ENCODE peak calls at places on chromosomes 6 and 20, in five cellular contexts. K is A549; M is left ventricle myocardium inferior; P is Peyer's patch; R is CD8-positive, alpha-beta memory T cell. E is an unnamed sample.

GRCh38 chr20:63533871-63534393 is 3.2 kb downstream of the PTK6 start:
- DNase-seq in K (no peak), M (no peak), P (no peak), R (no peak), E (no peak)

GRCh38 chr6:30781697-30782424 is 37.5 kb upstream of the IER3 start:
- DNase-seq in K (peak), M (peak), P (peak), R (no peak), E (peak)

GRCh38 chr6:88982720-88983119 is 19.3 kb upstream of the RNGTT start:
- DNase-seq in K (peak), M (no peak), P (no peak), R (peak), E (peak)

GRCh38 chr20:47540443-47541354 is 39.0 kb downstream of the NCOA3 start:
- DNase-seq in K (peak), M (no peak), P (no peak), R (no peak), E (no peak)

GRCh38 chr20:44643596-44644383 is 7.7 kb downstream of the ADA start:
- DNase-seq in K (peak), M (peak), P (peak), R (peak), E (peak)

GRCh38 chr6:69005194-69005593 is 370.1 kb downstream of the ADGRB3 start:
- DNase-seq in K (no peak), M (no peak), P (no peak), R (no peak), E (no peak)

GRCh38 chr6:153668758-153669157 is 370.3 kb upstream of the OPRM1 start:
- DNase-seq in K (no peak), M (no peak), P (no peak), R (no peak), E (no peak)

GRCh38 chr20:53643031-53643832 is 49.6 kb upstream of the ZNF217 start:
- DNase-seq in K (peak), M (no peak), P (peak), R (peak), E (peak)

GRCh38 chr6:109743739-109744138 is 52.6 kb downstream of the FIG4 start:
- DNase-seq in K (no peak), M (no peak), P (no peak), R (no peak), E (no peak)

GRCh38 chr6:86192123-86192522 is 549.4 kb upstream of the SYNCRIP start:
- DNase-seq in K (no peak), M (no peak), P (no peak), R (no peak), E (peak)

GRCh38 chr6:166908812-166909211 is 47.5 kb downstream of the RNASET2 start:
- DNase-seq in K (no peak), M (no peak), P (no peak), R (no peak), E (no peak)

GRCh38 chr20:44572551-44573500 is 9.6 kb upstream of the PKIG start:
- DNase-seq in K (no peak), M (peak), P (no peak), R (no peak), E (peak)

GRCh38 chr6:143234686-143235085 is 174.0 kb downstream of the AIG1 start:
- DNase-seq in K (no peak), M (no peak), P (no peak), R (no peak), E (no peak)

GRCh38 chr6:42251911-42252637 is 34.4 kb upstream of the MRPS10 start:
- DNase-seq in K (no peak), M (peak), P (no peak), R (no peak), E (no peak)
- H3K27ac ChIP-seq in K (no peak), M (peak), P (peak), R (no peak), E (no peak)

GRCh38 chr6:43075791-43076092 is 372 bp upstream of the PTK7 start:
- DNase-seq in K (no peak), M (no peak), P (no peak), R (no peak), E (no peak)

GRCh38 chr6:43074847-43075741 is 1.0 kb upstream of the PTK7 start:
- DNase-seq in K (no peak), M (no peak), P (no peak), R (no peak), E (no peak)

GRCh38 chr6:43076928-43077809 is 1.1 kb downstream of the PTK7 start:
- DNase-seq in K (no peak), M (no peak), P (no peak), R (no peak), E (no peak)

GRCh38 chr6:43077981-43078411 is 1.9 kb downstream of the PTK7 start:
- DNase-seq in K (no peak), M (no peak), P (no peak), R (no peak), E (no peak)

GRCh38 chr6:43076093-43076927 is at the start of gene PTK7:
- DNase-seq in K (no peak), M (peak), P (no peak), R (no peak), E (no peak)
- H3K27ac ChIP-seq in K (peak), M (no peak), P (peak), R (no peak), E (peak)

DNA sequence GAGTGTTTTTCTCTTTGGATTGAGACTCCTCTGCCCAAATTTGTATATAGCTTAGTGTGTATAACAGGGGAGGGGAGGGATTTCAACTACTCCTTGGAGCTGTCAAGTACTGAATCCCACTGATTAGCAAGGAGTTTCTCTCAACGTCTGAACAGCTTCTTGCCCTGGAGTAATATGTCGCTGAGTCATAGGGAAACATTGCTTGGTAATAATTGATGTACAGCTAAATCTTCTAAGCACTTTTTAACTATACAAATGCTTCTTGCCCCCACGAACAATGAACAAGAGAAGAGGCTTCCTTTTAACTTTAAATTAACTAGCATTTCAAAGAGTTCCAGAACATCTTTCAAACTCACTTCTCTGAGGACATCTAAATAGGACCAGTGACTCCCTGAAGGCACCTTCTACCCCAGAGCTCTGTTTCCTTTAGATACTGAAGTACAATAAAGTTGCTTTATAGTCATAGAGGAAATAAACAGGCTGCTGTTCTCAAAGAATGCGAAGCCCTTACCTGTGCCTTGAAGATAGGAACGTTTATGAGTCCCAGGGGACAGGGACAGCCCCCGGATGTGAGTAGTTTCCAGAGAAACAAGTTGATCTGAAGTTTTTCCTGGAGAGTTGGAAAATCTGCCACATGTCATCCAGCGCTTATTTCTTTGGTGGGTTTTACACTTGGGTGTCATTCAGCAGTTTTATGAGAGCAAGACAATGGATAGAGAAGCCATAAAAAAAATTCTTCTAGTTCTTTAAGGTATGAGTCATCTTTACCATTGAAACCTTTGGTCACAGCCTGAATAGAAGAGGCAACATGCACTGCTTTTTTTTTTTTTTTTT is 462.5 kb upstream of the BTBD3 start:
- DNase-seq in K (peak), M (no peak), P (no peak), R (no peak), E (peak)
- H3K27ac ChIP-seq in K (peak), M (peak), P (no peak), R (no peak), E (peak)

GRCh38 chr20:38969708-38970107 is 7.6 kb downstream of the DHX35 start:
- DNase-seq in K (no peak), M (no peak), P (no peak), R (no peak), E (no peak)

GRCh38 chr20:38973546-38974120 is 11.5 kb downstream of the DHX35 start:
- DNase-seq in K (no peak), M (no peak), P (no peak), R (no peak), E (no peak)

GRCh38 chr20:38975539-38976120 is 13.5 kb downstream of the DHX35 start:
- DNase-seq in K (no peak), M (no peak), P (no peak), R (no peak), E (no peak)

GRCh38 chr20:38970302-38970701 is 8.2 kb downstream of the DHX35 start:
- DNase-seq in K (no peak), M (no peak), P (no peak), R (no peak), E (peak)

DNA sequence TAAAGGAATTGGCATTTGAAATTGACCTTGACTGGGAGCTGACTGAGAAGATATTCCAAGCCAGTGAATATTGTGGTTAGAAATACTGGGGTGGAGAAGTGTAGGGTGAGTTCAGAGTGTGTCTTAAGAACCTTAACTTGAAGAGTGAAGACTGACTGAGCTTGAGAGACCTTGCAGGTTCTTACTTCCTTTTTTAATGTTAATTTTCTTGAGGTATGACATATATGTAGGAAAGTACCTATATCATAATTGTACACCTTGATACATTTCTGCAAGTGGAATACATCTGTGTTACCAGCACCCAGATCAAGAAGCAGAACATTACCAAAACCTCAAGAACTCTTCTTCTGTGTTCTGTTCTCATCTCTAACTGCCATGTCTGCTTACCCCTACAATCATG is 11.0 kb downstream of the DHX35 start:
- DNase-seq in K (no peak), M (no peak), P (no peak), R (no peak), E (no peak)
- H3K27ac ChIP-seq in K (no peak), M (peak), P (no peak), R (no peak), E (peak)

DNA sequence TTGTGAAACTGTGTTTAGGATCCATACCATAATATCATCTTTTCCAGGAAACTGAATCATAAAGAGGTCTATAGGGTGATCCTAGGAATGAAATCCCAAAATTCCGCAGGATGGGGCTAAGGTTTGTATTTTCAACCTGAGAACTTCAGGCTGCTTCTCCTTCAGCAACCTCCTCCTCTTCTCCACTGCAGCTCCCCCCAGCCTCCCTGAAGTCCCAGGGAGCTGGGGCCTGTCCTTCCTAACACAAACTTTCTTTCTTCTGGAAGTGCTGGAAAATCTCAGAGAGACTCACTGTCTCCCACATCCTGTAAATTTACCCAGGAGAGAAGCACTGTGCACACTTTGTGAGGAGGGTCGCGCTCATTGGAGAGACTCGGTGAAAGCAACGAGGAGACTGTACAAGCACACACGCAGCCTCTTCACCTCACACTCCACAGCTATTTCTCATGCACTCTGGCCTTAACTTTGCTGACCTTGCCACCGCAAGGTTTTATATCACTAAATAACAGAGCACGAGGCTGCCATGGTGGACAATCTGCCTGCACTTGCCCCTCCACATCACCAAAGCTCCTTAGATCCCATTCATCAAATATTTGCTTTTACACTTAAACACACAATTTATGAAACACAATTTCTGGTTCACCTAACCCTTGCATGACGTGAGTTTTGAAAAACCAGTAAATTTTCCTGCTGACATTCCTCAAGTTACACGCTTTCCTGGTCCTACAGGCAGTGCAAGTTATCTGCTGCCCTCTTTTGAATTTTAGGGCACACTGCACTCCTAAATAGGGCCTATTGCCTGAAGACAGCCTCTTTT is 14.3 kb downstream of the ID4 start:
- DNase-seq in K (peak), M (no peak), P (no peak), R (no peak), E (no peak)
- H3K27ac ChIP-seq in K (peak), M (no peak), P (no peak), R (no peak), E (no peak)

GRCh38 chr20:48808382-48809034 is 19.3 kb downstream of the PREX1 start:
- DNase-seq in K (no peak), M (no peak), P (no peak), R (no peak), E (no peak)
- H3K27ac ChIP-seq in K (no peak), M (peak), P (no peak), R (no peak), E (no peak)

DNA sequence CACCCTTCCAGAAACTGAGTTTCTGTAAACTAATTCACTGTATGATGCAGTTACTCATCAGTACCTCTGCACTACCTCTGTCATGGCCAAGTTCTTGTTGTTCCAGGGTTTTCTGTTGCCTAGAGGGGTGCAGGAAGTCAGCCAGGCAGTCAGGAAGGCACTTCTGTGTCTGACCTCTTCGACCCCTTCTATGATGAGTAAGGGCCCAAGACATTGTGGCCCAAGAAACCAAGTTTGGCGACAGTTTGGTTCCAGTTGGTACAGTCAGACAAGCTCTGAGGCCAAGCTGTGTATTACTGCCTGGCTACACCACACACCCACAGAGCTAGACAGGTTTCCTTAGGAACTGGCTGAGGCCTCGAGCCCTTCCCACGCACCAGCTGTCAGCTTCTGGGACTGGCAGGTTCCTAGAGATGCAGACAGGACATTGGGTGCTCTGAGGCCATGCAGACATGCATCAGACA is 41.2 kb downstream of the TRAF3IP2 start:
- DNase-seq in K (no peak), M (peak), P (no peak), R (no peak), E (no peak)
- H3K27ac ChIP-seq in K (no peak), M (peak), P (peak), R (no peak), E (peak)

GRCh38 chr6:710601-711571 is 17.9 kb upstream of the EXOC2 start:
- DNase-seq in K (peak), M (peak), P (peak), R (peak), E (no peak)

GRCh38 chr6:714100-714499 is 21.2 kb upstream of the EXOC2 start:
- DNase-seq in K (no peak), M (no peak), P (no peak), R (no peak), E (no peak)

GRCh38 chr6:712805-713204 is 19.9 kb upstream of the EXOC2 start:
- DNase-seq in K (no peak), M (no peak), P (no peak), R (no peak), E (no peak)

GRCh38 chr6:711925-712324 is 19.0 kb upstream of the EXOC2 start:
- DNase-seq in K (no peak), M (no peak), P (no peak), R (no peak), E (no peak)

DNA sequence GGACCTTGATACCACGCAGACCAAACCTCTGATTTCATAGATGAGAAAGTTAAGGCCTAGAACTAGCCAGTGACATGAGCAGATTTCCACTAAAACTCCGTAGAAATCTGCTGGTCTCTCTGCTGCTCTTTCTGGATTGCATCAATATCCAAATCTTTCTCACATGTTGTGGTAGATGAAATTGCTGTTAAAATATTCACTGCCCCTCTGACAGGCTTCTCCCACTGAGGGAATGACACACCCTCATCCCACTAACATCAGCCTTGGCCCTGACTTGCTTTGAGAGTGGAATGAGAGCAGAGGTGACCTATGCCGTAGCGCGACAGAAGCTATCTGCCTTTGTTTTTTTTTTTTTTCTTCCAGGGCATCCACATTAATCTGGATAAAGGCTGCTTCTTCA is 20.4 kb upstream of the EXOC2 start:
- DNase-seq in K (no peak), M (no peak), P (no peak), R (no peak), E (no peak)
- H3K27ac ChIP-seq in K (no peak), M (no peak), P (no peak), R (no peak), E (no peak)

GRCh38 chr20:15045246-15045645 is 707.8 kb upstream of the FLRT3 start:
- DNase-seq in K (no peak), M (peak), P (no peak), R (no peak), E (no peak)
- H3K27ac ChIP-seq in K (no peak), M (no peak), P (no peak), R (no peak), E (peak)

GRCh38 chr6:63635165-63635562 is 438 bp upstream of the PHF3 start:
- DNase-seq in K (no peak), M (no peak), P (no peak), R (no peak), E (no peak)

GRCh38 chr6:63636516-63636968 is 940 bp downstream of the PHF3 start:
- DNase-seq in K (peak), M (peak), P (peak), R (peak), E (no peak)

GRCh38 chr6:63635563-63636515 is at the start of gene PHF3:
- DNase-seq in K (peak), M (peak), P (peak), R (peak), E (peak)

GRCh38 chr6:63637865-63638445 is 2.4 kb downstream of the PHF3 start:
- DNase-seq in K (no peak), M (no peak), P (no peak), R (no peak), E (no peak)

DNA sequence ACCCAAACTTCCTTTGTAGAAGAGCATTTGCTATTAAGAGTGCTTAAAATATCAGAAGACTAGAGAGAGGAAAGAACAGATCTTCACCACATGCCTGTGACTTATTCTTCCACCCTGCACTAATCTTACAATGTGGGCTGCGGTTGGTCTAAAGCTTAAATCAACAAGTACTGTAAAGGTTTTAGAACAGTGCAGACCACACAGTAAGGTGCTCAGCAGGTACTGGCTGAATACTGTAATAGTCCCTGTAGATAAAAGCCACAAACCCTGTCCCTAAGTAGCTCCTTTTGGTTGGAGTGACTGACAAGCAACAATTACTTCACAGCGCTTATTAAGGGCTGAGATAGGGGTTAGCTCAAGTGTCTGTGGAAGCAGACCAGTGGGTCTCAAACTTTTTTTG is 972 bp upstream of the PHF3 start:
- DNase-seq in K (no peak), M (no peak), P (no peak), R (no peak), E (no peak)
- H3K27ac ChIP-seq in K (no peak), M (peak), P (no peak), R (no peak), E (no peak)